ENCODE peak calls at places on chromosomes 16 and 17, in ten cellular contexts. S is effector memory CD4-positive, alpha-beta T cell; F is EL; O is substantia nigra; V is NCI-H524; L is AG04450; N is MCF 10A; A is hypothalamus; U is AML-193; E is T-cell. G is an unnamed sample.

GRCh38 chr16:57427824-57428223 is 19.4 kb downstream of the CIAPIN1 start:
- DNase-seq in S (no peak), F (no peak), O (no peak), V (peak; percentile 62), L (no peak), N (peak; percentile 22), A (no peak), U (no peak), E (no peak), G (no peak)

GRCh38 chr16:26765087-26765486 is 301.6 kb upstream of the C16orf82 start:
- DNase-seq in S (no peak), F (no peak), O (no peak), V (no peak), L (no peak), N (no peak), A (no peak), U (no peak), E (no peak), G (no peak)

GRCh38 chr17:48883171-48883570 is 9.4 kb upstream of the ATP5MC1 start:
- DNase-seq in S (no peak), F (no peak), O (no peak), V (no peak), L (no peak), N (no peak), A (no peak), U (no peak), E (no peak), G (no peak)

GRCh38 chr16:22007509-22008214 is at the start of gene MOSMO:
- DNase-seq in S (peak; percentile 60), F (peak; percentile 65), O (peak; percentile 89), V (peak; percentile 17), L (no peak), N (peak; percentile 74), A (peak; percentile 59), U (peak; percentile 50), E (peak; percentile 67), G (peak; percentile 86)

GRCh38 chr17:66301864-66302741 is at the start of gene PRKCA:
- DNase-seq in S (peak; percentile 63), F (peak; percentile 81), O (peak; percentile 88), V (peak; percentile 29), L (no peak), N (peak; percentile 63), A (peak; percentile 74), U (peak; percentile 63), E (peak; percentile 66), G (peak; percentile 86)

GRCh38 chr17:4176803-4177472 is 33.9 kb downstream of the CYB5D2 start:
- DNase-seq in S (no peak), F (no peak), O (no peak), V (no peak), L (no peak), N (no peak), A (no peak), U (no peak), E (no peak), G (no peak)

GRCh38 chr17:22510504-22510903 is 818.2 kb downstream of the KCNJ18 start:
- DNase-seq in S (no peak), F (no peak), O (no peak), V (no peak), L (no peak), N (no peak), A (no peak), U (no peak), E (no peak), G (no peak)

GRCh38 chr16:49649013-49649785 is 206.7 kb downstream of the ZNF423 start:
- DNase-seq in S (no peak), F (peak; percentile 75), O (no peak), V (no peak), L (no peak), N (peak; percentile 9), A (no peak), U (no peak), E (no peak), G (no peak)

GRCh38 chr17:9195961-9196668 is 174.8 kb downstream of the NTN1 start:
- DNase-seq in S (no peak), F (no peak), O (no peak), V (peak; percentile 31), L (no peak), N (no peak), A (no peak), U (no peak), E (no peak), G (no peak)

GRCh38 chr17:63973930-63974593 is 1.3 kb upstream of the SCN4A start:
- DNase-seq in S (no peak), F (peak; percentile 30), O (no peak), V (no peak), L (no peak), N (peak; percentile 59), A (no peak), U (no peak), E (no peak), G (no peak)

GRCh38 chr17:77834170-77835115 is 124.1 kb upstream of the TNRC6C start:
- DNase-seq in S (peak; percentile 25), F (peak; percentile 91), O (peak; percentile 42), V (no peak), L (peak; percentile 33), N (peak; percentile 88), A (no peak), U (peak; percentile 52), E (peak; percentile 35), G (peak; percentile 73)

GRCh38 chr17:81328489-81328888 is 33.4 kb upstream of the SLC38A10 start:
- DNase-seq in S (no peak), F (no peak), O (no peak), V (no peak), L (no peak), N (peak; percentile 46), A (no peak), U (no peak), E (no peak), G (no peak)

GRCh38 chr17:75891022-75891604 is 5.6 kb downstream of the TRIM65 start:
- DNase-seq in S (no peak), F (no peak), O (no peak), V (no peak), L (no peak), N (no peak), A (no peak), U (no peak), E (no peak), G (peak; percentile 59)

GRCh38 chr17:12078791-12079190 is 58.1 kb downstream of the MAP2K4 start:
- DNase-seq in S (no peak), F (peak; percentile 84), O (no peak), V (no peak), L (peak; percentile 24), N (peak; percentile 42), A (no peak), U (no peak), E (no peak), G (no peak)

GRCh38 chr17:45170976-45171337 is 9.3 kb downstream of the HEXIM2 start:
- DNase-seq in S (no peak), F (no peak), O (peak; percentile 48), V (no peak), L (no peak), N (peak; percentile 98), A (peak; percentile 28), U (no peak), E (no peak), G (peak; percentile 91)

GRCh38 chr17:82940226-82941020 is 100.6 kb upstream of the ZNF750 start:
- DNase-seq in S (no peak), F (no peak), O (no peak), V (no peak), L (no peak), N (no peak), A (no peak), U (no peak), E (no peak), G (peak; percentile 58)

GRCh38 chr17:78374189-78374588 is 4.3 kb upstream of the PGS1 start:
- DNase-seq in S (no peak), F (no peak), O (no peak), V (no peak), L (no peak), N (no peak), A (no peak), U (no peak), E (no peak), G (no peak)

GRCh38 chr16:53865492-53865863 is 161.5 kb downstream of the FTO start:
- DNase-seq in S (no peak), F (peak; percentile 7), O (no peak), V (no peak), L (no peak), N (peak; percentile 79), A (peak; percentile 5), U (peak; percentile 72), E (no peak), G (no peak)

GRCh38 chr17:37742114-37742761 is 2.6 kb downstream of the HNF1B start:
- DNase-seq in S (no peak), F (peak; percentile 45), O (no peak), V (no peak), L (no peak), N (no peak), A (no peak), U (no peak), E (no peak), G (no peak)

GRCh38 chr16:29154676-29155121 is 169.8 kb downstream of the LAT start:
- DNase-seq in S (no peak), F (no peak), O (no peak), V (no peak), L (peak; percentile 61), N (no peak), A (no peak), U (no peak), E (no peak), G (no peak)

GRCh38 chr17:32527146-32527545 is 40.4 kb downstream of the CDK5R1 start:
- DNase-seq in S (no peak), F (no peak), O (no peak), V (no peak), L (no peak), N (no peak), A (no peak), U (no peak), E (no peak), G (peak; percentile 22)

GRCh38 chr17:59287452-59287851 is 44.0 kb upstream of the YPEL2 start:
- DNase-seq in S (no peak), F (peak; percentile 51), O (no peak), V (no peak), L (no peak), N (peak; percentile 36), A (no peak), U (peak; percentile 70), E (no peak), G (no peak)

GRCh38 chr16:58026139-58026704 is 668 bp downstream of the MMP15 start:
- DNase-seq in S (no peak), F (peak; percentile 62), O (peak; percentile 64), V (no peak), L (no peak), N (peak; percentile 43), A (peak; percentile 46), U (no peak), E (no peak), G (peak; percentile 78)

GRCh38 chr17:19756551-19756950 is 8.5 kb upstream of the ALDH3A1 start:
- DNase-seq in S (no peak), F (no peak), O (no peak), V (no peak), L (no peak), N (no peak), A (no peak), U (no peak), E (no peak), G (no peak)

GRCh38 chr17:76000755-76001521 is at the start of gene CDK3:
- DNase-seq in S (no peak), F (no peak), O (no peak), V (no peak), L (no peak), N (no peak), A (no peak), U (no peak), E (no peak), G (no peak)

GRCh38 chr16:71367243-71367976 is 8.9 kb downstream of the CALB2 start:
- DNase-seq in S (no peak), F (peak; percentile 58), O (peak; percentile 20), V (peak; percentile 48), L (no peak), N (peak; percentile 58), A (no peak), U (peak; percentile 20), E (no peak), G (no peak)

GRCh38 chr16:67647111-67647651 is 2.2 kb downstream of the CARMIL2 start:
- DNase-seq in S (no peak), F (no peak), O (no peak), V (no peak), L (no peak), N (no peak), A (no peak), U (no peak), E (no peak), G (no peak)

GRCh38 chr16:57794849-57795430 is 7.4 kb downstream of the KIFC3 start:
- DNase-seq in S (no peak), F (no peak), O (no peak), V (no peak), L (no peak), N (no peak), A (no peak), U (no peak), E (no peak), G (peak; percentile 63)

G was measured in sigmoid colon.